ENCODE peak calls at places on chromosomes 3 and 15, in four cellular contexts. S is stomach, G is esophagus squamous epithelium, Z is lower leg skin. D is an unnamed sample.

GRCh38 chr15:36479200-36479896 is 100.1 kb upstream of the CDIN1 start:
- DNase-seq in G (no peak), S (no peak), Z (no peak), D (no peak)

GRCh38 chr3:143421556-143421955 is 302.0 kb downstream of the CHST2 start:
- DNase-seq in S (no peak), G (no peak), Z (no peak), D (no peak)

GRCh38 chr15:51758645-51759044 is 7.2 kb downstream of the TMOD2 start:
- DNase-seq in Z (no peak), S (peak), G (no peak), D (no peak)

GRCh38 chr15:41263891-41264351 is 32.9 kb downstream of the CHP1 start:
- DNase-seq in G (no peak), S (no peak), Z (peak), D (peak)

GRCh38 chr3:184874709-184875644 is 63.0 kb downstream of the VPS8 start:
- DNase-seq in Z (no peak), S (no peak), G (no peak), D (peak)

GRCh38 chr3:188061133-188061532 is 92.8 kb upstream of the LPP start:
- DNase-seq in Z (no peak), S (no peak), G (no peak), D (peak)

GRCh38 chr3:169931747-169932520 is 20.6 kb downstream of the SAMD7 start:
- DNase-seq in G (no peak), S (no peak), Z (no peak), D (no peak)

GRCh38 chr15:63449711-63450110 is 54.7 kb upstream of the USP3 start:
- DNase-seq in G (no peak), Z (peak), S (no peak), D (no peak)

GRCh38 chr15:76163429-76164020 is 103.7 kb downstream of the TMEM266 start:
- DNase-seq in S (peak), Z (peak), G (peak), D (peak)

GRCh38 chr15:40146037-40146436 is 14.8 kb upstream of the BUB1B start:
- DNase-seq in G (no peak), Z (no peak), S (no peak), D (no peak)

GRCh38 chr3:36796896-36797295 is 32.5 kb upstream of the DCLK3 start:
- DNase-seq in G (no peak), S (no peak), Z (no peak), D (no peak)

GRCh38 chr3:27637346-27638000 is 84.7 kb downstream of the EOMES start:
- DNase-seq in S (no peak), G (no peak), Z (no peak), D (peak)

GRCh38 chr15:26771917-26772587 is 814 bp downstream of the GABRB3 start:
- DNase-seq in Z (no peak), S (no peak), G (no peak), D (no peak)

GRCh38 chr3:49997862-49998261 is 57.9 kb downstream of the RBM6 start:
- DNase-seq in G (no peak), Z (no peak), S (no peak), D (no peak)

GRCh38 chr3:58573638-58574037 is 3.6 kb downstream of the FAM107A start:
- DNase-seq in Z (no peak), S (no peak), G (no peak), D (no peak)

GRCh38 chr15:57686657-57687056 is 19.9 kb upstream of the POLR2M start:
- DNase-seq in Z (no peak), S (no peak), G (no peak), D (no peak)

GRCh38 chr3:44235604-44236484 is 5.8 kb upstream of the TOPAZ1 start:
- DNase-seq in S (peak), G (no peak), Z (peak), D (peak)

GRCh38 chr15:66502491-66502890 is 2.2 kb downstream of the RPL4 start:
- DNase-seq in G (no peak), Z (no peak), S (no peak), D (no peak)

GRCh38 chr3:87307805-87308204 is 31.4 kb upstream of the POU1F1 start:
- DNase-seq in G (no peak), Z (no peak), S (no peak), D (no peak)

GRCh38 chr3:45884368-45885201 is 1.8 kb upstream of the CCR9 start:
- DNase-seq in G (no peak), S (no peak), Z (no peak), D (no peak)

DNA sequence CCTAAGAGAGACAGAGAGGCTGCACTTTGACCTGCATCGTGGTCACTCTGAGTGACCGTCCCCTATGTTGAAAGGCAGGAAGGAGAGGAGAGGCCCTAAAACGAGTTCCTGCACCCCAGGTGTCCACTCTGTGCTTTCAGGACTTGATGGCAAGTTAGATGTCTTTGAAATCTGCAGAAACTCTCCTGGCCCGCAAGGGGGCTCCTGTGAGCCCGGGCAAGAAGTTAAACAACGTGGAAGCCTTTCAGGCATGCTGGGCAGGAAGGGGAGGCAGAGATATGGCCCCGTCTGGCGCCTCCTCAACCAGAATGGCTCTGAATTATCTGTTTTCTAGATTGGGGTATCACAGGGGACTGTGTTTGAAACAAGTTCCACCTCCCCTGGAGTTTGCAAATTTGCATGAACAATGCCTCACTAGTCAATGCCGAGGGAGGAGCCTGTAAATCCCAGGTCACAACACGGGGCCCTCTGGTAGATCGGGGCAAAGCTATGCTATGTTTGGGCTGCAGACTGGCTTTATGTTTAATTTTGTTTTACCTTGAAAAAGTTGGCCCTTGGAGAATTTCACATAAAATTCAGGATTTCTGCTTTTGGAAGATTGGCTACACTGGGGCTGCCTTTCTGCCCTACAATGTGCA is 9.8 kb downstream of the CTXND1 start:
- DNase-seq in G (no peak), S (no peak), Z (peak), D (peak)
- TF ChIP-seq CTCF in G (peak), S (peak), Z (no peak), D (peak)

DNA sequence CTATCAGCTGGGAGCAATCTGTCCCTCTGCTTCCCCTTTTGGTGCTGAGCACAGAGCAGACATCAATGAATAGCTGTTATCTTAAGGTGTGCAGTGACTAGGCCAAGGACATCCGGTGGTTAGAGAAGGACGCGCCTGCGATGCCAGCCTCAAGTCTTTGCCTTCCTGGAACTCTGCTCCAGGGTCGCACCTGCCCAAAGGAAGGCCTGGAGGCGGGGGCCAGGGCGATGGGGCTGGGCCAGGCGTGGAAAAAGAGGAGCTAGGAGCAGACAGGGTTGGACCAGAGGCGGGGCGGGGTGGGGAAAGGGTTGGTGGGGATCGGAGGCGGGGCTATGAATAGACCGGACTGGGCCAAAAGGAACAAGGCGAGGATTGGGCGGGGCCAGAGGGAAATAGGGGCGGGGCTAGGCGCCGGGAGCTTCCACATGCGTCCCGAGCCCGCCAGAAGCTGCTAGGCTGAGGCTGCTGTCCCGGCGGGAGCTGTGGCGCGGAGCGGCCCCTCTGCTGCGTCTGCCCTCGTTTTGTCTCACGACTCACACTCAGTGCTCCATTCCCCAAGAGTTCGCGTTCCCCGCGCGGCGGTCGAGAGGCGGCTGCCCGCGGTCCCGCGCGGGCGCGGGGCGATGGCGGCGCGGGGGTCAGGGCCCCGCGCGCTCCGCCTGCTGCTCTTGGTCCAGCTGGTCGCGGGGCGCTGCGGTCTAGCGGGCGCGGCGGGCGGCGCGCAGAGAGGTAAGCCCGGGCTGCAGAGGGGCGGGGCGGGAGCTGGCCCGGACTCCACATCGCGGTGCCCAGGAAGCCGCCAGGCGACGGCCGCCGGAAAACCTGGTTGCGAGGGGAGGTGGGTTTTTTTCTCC is at the start of gene CHRNA5:
- DNase-seq in G (peak), S (peak), Z (peak), D (peak)
- TF ChIP-seq POLR2A in G (no peak), S (no peak), Z (no peak), D (peak)

GRCh38 chr15:38873151-38873550 is 308.5 kb upstream of the RASGRP1 start:
- DNase-seq in Z (no peak), G (no peak), S (no peak), D (no peak)
- TF ChIP-seq CTCF in Z (no peak), G (no peak), S (no peak), D (no peak)

DNA sequence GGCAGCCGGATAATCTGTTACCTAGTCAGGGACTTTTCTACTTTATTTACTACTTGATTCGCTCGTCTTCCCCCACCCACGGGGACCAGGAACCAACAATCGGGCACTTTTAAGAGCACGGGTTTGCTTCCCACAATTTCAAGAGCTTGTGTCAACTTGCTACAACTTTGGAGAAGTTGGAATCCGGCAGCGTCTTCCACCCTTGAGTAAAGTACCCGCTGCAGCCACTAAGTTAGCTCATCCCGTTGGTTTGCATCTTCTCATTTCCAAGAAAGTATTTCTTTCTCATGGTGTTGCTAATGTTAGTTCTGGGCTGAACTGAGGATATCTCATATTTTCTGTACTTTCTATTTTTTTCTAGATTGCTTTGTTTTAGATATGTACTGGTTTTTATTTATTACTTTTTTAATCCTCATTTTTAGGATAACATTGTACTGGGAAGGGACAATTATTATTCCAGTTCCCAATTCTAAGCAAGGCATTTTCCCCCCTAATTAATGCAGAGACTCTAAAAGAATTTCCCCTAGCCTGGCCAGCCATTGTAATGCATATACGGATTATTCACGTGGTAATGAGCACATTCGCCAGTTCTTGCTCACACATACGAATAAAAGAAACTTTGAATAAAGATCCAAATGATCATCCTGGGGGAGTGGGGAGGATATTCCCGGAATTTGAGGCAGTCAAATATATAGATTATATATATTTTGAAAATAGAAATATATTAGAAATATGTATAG is 4.0 kb downstream of the SOX2 start:
- DNase-seq in Z (no peak), S (no peak), G (no peak), D (no peak)
- TF ChIP-seq POLR2A in Z (no peak), S (no peak), G (no peak), D (no peak)

GRCh38 chr15:67838789-67839332 is 984 bp downstream of the RNU6-1 start:
- DNase-seq in G (no peak), Z (no peak), S (peak), D (peak)
- TF ChIP-seq CTCF in G (no peak), Z (no peak), S (no peak), D (no peak)

GRCh38 chr3:12541625-12542024 is 3.7 kb downstream of the MKRN2OS start:
- DNase-seq in Z (no peak), G (no peak), S (no peak), D (no peak)

GRCh38 chr3:12549971-12550760 is 4.9 kb upstream of the MKRN2OS start:
- DNase-seq in G (no peak), Z (no peak), S (no peak), D (no peak)

GRCh38 chr3:12545473-12545791 is at the start of gene MKRN2OS:
- DNase-seq in Z (no peak), G (no peak), S (peak), D (no peak)

DNA sequence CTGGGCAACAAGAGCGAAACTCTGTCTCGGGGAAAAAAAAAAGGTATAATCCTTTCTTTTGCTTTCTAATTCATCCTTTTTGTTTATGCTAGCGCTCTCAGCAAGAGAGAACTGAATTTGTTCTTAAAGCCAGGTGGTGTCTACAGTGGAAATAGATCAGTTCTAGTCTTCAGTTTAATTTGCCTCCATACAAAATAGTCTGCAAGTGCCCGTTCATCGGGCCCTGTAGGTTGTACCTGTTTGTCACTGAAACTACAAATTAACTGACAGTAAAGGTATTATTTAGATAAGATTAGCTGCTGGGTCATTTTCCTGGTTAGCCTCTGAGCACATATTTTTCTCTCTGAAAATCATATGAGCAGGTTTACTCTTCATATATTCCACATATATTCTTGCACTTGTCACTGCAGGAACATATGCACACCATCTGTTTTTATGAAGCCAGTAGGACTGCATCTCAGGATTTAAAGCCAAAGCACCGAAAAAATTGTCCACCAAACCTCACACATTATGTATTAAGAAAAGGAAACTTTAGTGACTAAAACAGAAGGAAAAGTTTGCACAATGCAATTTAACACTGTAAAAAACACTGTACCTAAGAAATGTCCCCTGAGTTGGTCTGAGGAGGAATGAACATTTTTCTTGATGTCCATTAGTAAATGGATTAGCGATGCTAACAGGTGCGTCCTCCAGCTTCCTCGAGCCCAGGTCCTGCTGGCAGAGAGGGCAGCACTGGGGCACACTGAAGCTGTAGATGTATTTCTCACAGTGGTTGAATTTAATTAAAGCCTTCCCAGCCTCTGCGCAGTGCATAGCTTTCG is 437 bp downstream of the MKRN2OS start:
- DNase-seq in S (no peak), Z (no peak), G (no peak), D (no peak)
- TF ChIP-seq POLR2A in S (no peak), Z (no peak), G (no peak), D (no peak)

DNA sequence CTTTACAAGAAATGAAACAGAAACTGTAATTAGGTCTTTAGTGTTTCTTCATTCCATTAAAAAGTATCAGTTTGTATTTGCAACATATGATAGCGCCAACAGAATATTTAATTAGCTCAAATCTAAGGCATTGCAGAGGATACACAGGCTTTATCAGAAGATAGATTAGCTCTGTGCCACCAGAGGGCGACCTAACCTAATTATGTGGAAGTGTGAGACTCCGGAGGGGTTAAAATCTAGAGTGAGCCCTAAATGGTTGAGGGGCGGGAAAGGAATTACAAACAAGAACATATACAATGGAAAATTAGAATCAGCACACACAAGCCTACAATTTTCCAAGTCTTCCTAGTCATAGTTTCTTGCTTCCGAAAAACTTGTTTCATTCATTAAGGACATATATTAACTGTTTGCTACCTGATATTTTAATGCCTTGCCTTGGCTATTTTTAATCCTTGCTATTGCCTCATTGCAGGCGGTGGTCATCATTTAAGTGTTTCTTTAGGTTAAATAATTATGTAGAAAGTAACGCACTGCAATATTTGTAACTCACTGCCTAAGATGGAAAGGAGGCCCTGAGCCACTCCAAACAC is 18.0 kb upstream of the RYR3 start:
- DNase-seq in Z (no peak), G (no peak), S (peak), D (peak)
- TF ChIP-seq CTCF in Z (no peak), G (peak), S (peak), D (peak)

GRCh38 chr15:70528270-70528706 is 235.1 kb downstream of the UACA start:
- DNase-seq in Z (peak), G (no peak), S (peak), D (peak)
- TF ChIP-seq POLR2A in Z (no peak), G (no peak), S (no peak), D (no peak)

DNA sequence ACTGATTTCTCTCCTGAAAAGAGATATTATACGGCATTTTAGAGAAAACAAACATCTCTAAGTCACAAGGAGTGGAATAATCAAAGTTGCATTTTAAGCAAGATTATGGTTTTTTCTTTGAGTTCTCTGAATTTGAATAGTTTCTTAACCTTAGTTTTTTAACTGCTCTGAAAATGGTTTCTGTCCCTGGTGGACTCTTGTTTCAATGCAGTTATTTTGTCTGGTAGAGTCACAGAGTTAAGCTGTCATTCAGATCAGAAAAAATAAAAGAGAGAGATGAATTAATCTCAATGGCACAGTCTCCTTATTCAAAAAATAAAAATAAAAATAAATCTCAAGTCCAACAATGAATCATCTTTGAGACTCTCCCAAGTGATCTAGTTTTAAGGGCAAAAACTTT is 19.0 kb downstream of the AGTR1 start:
- DNase-seq in Z (no peak), G (no peak), S (no peak), D (no peak)
- TF ChIP-seq CTCF in Z (no peak), G (no peak), S (no peak), D (no peak)